ENCODE peak calls at places on chromosomes 12 and 14, in eight cellular contexts. N is activated CD8-positive, alpha-beta memory T cell treated with anti-CD3 and anti-CD28 coated beads, Interleukin-2, amount 50 U/mL, for 48 hours; W is KG1; Y is stimulated activated CD8-positive, alpha-beta memory T cell treated with anti-CD3 and anti-CD28 coated beads, Interleukin-2, amount 100 ng/mL, for 1 hour; M is activated T-helper 1 cell treated with Interleukin-2 at 50 U/mL for 16 hours; I is A549; A is Caco-2; Z is Daoy. S is an unnamed sample.

GRCh38 chr12:113803829-113804140 is 162.3 kb downstream of the RBM19 start:
- DNase-seq in N (no peak), W (no peak), Y (no peak), M (no peak), I (no peak), A (no peak), Z (no peak), S (no peak)

GRCh38 chr14:69081271-69081670 is 71.6 kb downstream of the DCAF5 start:
- DNase-seq in N (no peak), W (no peak), Y (no peak), M (no peak), I (no peak), A (no peak), Z (no peak), S (no peak)

GRCh38 chr12:95440401-95440800 is 33.6 kb upstream of the METAP2 start:
- DNase-seq in N (no peak), W (no peak), Y (no peak), M (no peak), I (no peak), A (no peak), Z (peak; percentile 23), S (no peak)

GRCh38 chr12:78096909-78097597 is 266.4 kb downstream of the NAV3 start:
- DNase-seq in N (no peak), W (no peak), Y (no peak), M (no peak), I (no peak), A (no peak), Z (no peak), S (peak; percentile 38)

GRCh38 chr14:71593966-71594365 is 338.3 kb upstream of the RGS6 start:
- DNase-seq in N (no peak), W (no peak), Y (no peak), M (no peak), I (no peak), A (no peak), Z (no peak), S (no peak)

GRCh38 chr14:49858383-49858782 is 5.8 kb upstream of the NEMF start:
- DNase-seq in N (no peak), W (no peak), Y (no peak), M (no peak), I (no peak), A (no peak), Z (no peak), S (no peak)

GRCh38 chr12:45244561-45245348 is 28.9 kb downstream of the ANO6 start:
- DNase-seq in N (no peak), W (no peak), Y (no peak), M (no peak), I (no peak), A (no peak), Z (peak; percentile 73), S (peak; percentile 70)

GRCh38 chr14:92489394-92490238 is 24.0 kb upstream of the RIN3 start:
- DNase-seq in N (peak; percentile 18), W (no peak), Y (no peak), M (no peak), I (no peak), A (no peak), Z (no peak), S (no peak)

GRCh38 chr14:67490201-67490600 is 1.7 kb upstream of the TMEM229B start:
- DNase-seq in N (no peak), W (no peak), Y (no peak), M (no peak), I (no peak), A (no peak), Z (no peak), S (no peak)

GRCh38 chr14:64721391-64721791 is 17.2 kb downstream of the PLEKHG3 start:
- DNase-seq in N (no peak), W (no peak), Y (no peak), M (no peak), I (no peak), A (no peak), Z (peak; percentile 91), S (peak; percentile 83)

GRCh38 chr12:107645630-107646333 is 39.8 kb upstream of the PWP1 start:
- DNase-seq in N (no peak), W (no peak), Y (no peak), M (no peak), I (no peak), A (no peak), Z (no peak), S (no peak)

GRCh38 chr12:112684742-112685141 is 106.8 kb upstream of the RPH3A start:
- DNase-seq in N (no peak), W (no peak), Y (no peak), M (no peak), I (no peak), A (no peak), Z (no peak), S (no peak)

GRCh38 chr12:117674313-117674712 is 294.5 kb downstream of the KSR2 start:
- DNase-seq in N (no peak), W (no peak), Y (no peak), M (no peak), I (no peak), A (no peak), Z (peak; percentile 65), S (no peak)

GRCh38 chr12:107600596-107601144 is 84.9 kb upstream of the PWP1 start:
- DNase-seq in N (no peak), W (no peak), Y (no peak), M (no peak), I (no peak), A (no peak), Z (no peak), S (no peak)

GRCh38 chr14:34911209-34912150 is 36.3 kb upstream of the BAZ1A start:
- DNase-seq in N (no peak), W (no peak), Y (no peak), M (no peak), I (no peak), A (no peak), Z (peak; percentile 27), S (peak; percentile 60)

GRCh38 chr12:28937196-28937595 is 211.9 kb upstream of the FAR2 start:
- DNase-seq in N (no peak), W (no peak), Y (no peak), M (no peak), I (no peak), A (no peak), Z (peak; percentile 3), S (peak; percentile 38)

GRCh38 chr12:84811291-84811690 is 101.3 kb downstream of the SLC6A15 start:
- DNase-seq in N (no peak), W (no peak), Y (no peak), M (no peak), I (no peak), A (no peak), Z (no peak), S (no peak)

GRCh38 chr12:69657376-69658137 is 41.5 kb downstream of the BEST3 start:
- DNase-seq in N (no peak), W (no peak), Y (no peak), M (no peak), I (no peak), A (no peak), Z (no peak), S (peak; percentile 18)

GRCh38 chr12:130878193-130879185 is 6.6 kb downstream of the RAN start:
- DNase-seq in N (peak; percentile 61), W (no peak), Y (no peak), M (no peak), I (no peak), A (peak; percentile 36), Z (peak; percentile 13), S (no peak)

GRCh38 chr12:24840046-24840800 is 108.7 kb downstream of the BCAT1 start:
- DNase-seq in N (no peak), W (no peak), Y (no peak), M (no peak), I (no peak), A (no peak), Z (peak; percentile 66), S (no peak)

GRCh38 chr12:53993397-53994267 is 6.3 kb upstream of the HOXC9 start:
- DNase-seq in N (no peak), W (no peak), Y (no peak), M (no peak), I (no peak), A (no peak), Z (no peak), S (no peak)

GRCh38 chr14:70567791-70568190 is 32.7 kb downstream of the MED6 start:
- DNase-seq in N (no peak), W (peak; percentile 18), Y (no peak), M (no peak), I (peak; percentile 6), A (peak; percentile 43), Z (peak; percentile 13), S (peak; percentile 45)

GRCh38 chr12:29516431-29516875 is 19.0 kb upstream of the OVCH1 start:
- DNase-seq in N (no peak), W (no peak), Y (no peak), M (no peak), I (no peak), A (no peak), Z (no peak), S (no peak)

S was measured in AG20443.